ENCODE peak calls at places on chromosomes 6 and 20, in five cellular contexts. One of them, this sample, is unnamed. For H3K9me3 and H3K36me3, the result is how much of the 10 kb centered on the place peaks cover.

GRCh38 chr6:20340459-20340858 is 61.2 kb upstream of the E2F3 start:
- DNase-seq in Peyer's patch: no peak
- DNase-seq in IMR-90: no peak
- DNase-seq in fibroblast of lung: no peak
- DNase-seq in SJSA1: no peak
- DNase-seq in this sample: peak

GRCh38 chr6:34970962-34971361 is 81.9 kb downstream of the ANKS1A start:
- DNase-seq in Peyer's patch: no peak
- DNase-seq in IMR-90: peak
- DNase-seq in fibroblast of lung: peak
- DNase-seq in SJSA1: no peak
- DNase-seq in this sample: no peak

GRCh38 chr6:111683749-111684267 is 78.1 kb upstream of the TRAF3IP2 start:
- DNase-seq in Peyer's patch: no peak
- DNase-seq in IMR-90: peak
- DNase-seq in fibroblast of lung: peak
- DNase-seq in SJSA1: no peak
- DNase-seq in this sample: peak

GRCh38 chr6:149445573-149445972 is 39.2 kb downstream of the ZC3H12D start:
- DNase-seq in Peyer's patch: no peak
- DNase-seq in IMR-90: no peak
- DNase-seq in fibroblast of lung: no peak
- DNase-seq in SJSA1: no peak
- DNase-seq in this sample: no peak

GRCh38 chr6:168062346-168063289 is 16.4 kb downstream of the FRMD1 start:
- DNase-seq in Peyer's patch: no peak
- DNase-seq in IMR-90: no peak
- DNase-seq in fibroblast of lung: no peak
- DNase-seq in SJSA1: no peak
- DNase-seq in this sample: no peak

GRCh38 chr6:37585523-37585905 is 85.8 kb upstream of the CCDC167 start:
- DNase-seq in Peyer's patch: no peak
- DNase-seq in IMR-90: peak
- DNase-seq in fibroblast of lung: peak
- DNase-seq in SJSA1: no peak
- DNase-seq in this sample: no peak

GRCh38 chr20:18750735-18751134 is 62.8 kb upstream of the SCP2D1 start:
- DNase-seq in Peyer's patch: no peak
- DNase-seq in IMR-90: no peak
- DNase-seq in fibroblast of lung: no peak
- DNase-seq in SJSA1: no peak
- DNase-seq in this sample: no peak

GRCh38 chr20:37630161-37630560 is 63.7 kb upstream of the CTNNBL1 start:
- DNase-seq in Peyer's patch: no peak
- DNase-seq in IMR-90: no peak
- DNase-seq in fibroblast of lung: no peak
- DNase-seq in SJSA1: no peak
- DNase-seq in this sample: no peak

GRCh38 chr6:15401120-15401519 is 155.3 kb downstream of the JARID2 start:
- DNase-seq in Peyer's patch: no peak
- DNase-seq in IMR-90: no peak
- DNase-seq in fibroblast of lung: no peak
- DNase-seq in SJSA1: no peak
- DNase-seq in this sample: no peak

GRCh38 chr6:72151742-72152141 is 265.4 kb downstream of the RIMS1 start:
- DNase-seq in Peyer's patch: no peak
- DNase-seq in IMR-90: no peak
- DNase-seq in fibroblast of lung: no peak
- DNase-seq in SJSA1: no peak
- DNase-seq in this sample: no peak

DNA sequence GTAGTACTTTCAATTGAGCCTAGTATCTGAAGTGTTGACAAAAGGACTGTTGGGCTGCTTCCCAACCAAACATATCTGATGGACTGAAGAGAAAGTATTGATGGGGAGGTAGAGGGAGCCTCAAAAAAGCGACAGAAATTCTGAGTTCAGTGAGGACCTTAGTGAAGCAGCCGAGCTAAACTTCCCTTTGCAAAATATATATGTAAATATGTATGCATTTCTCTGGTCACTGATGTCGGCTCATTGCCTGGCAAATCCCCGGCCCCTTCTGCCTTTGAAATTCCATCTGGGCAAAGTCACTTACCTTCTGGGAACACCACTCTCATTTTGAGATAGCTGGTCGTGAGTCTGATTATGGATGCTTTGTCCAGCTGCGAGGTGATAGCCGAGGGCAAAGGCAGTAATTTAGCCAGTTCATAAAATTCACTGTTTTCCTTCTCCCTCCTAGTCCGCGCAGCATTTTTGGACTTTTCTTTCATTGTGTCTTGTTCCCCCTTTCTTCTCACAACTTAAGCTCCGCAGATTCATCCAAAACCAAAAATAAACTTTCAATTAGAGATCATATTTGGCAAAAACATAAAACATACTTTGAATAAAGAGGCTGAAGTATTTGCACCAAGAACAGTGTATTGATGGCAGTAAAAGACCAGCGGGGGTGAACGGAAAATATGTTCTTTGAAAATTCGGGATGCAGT is 1.6 kb downstream of the SIM1 start:
- DNase-seq in Peyer's patch: no peak
- DNase-seq in IMR-90: no peak
- DNase-seq in fibroblast of lung: no peak
- DNase-seq in SJSA1: no peak
- DNase-seq in this sample: peak
- H3K9me3 ChIP-seq in Peyer's patch: under half
- H3K9me3 ChIP-seq in IMR-90: under half
- H3K9me3 ChIP-seq in fibroblast of lung: under half
- H3K9me3 ChIP-seq in SJSA1: under half
- H3K9me3 ChIP-seq in this sample: under half

GRCh38 chr20:56420028-56420427 is 8.0 kb downstream of the CASS4 start:
- DNase-seq in Peyer's patch: no peak
- DNase-seq in IMR-90: no peak
- DNase-seq in fibroblast of lung: no peak
- DNase-seq in SJSA1: no peak
- DNase-seq in this sample: no peak

GRCh38 chr20:56414842-56415765 is 3.0 kb downstream of the CASS4 start:
- DNase-seq in Peyer's patch: no peak
- DNase-seq in IMR-90: peak
- DNase-seq in fibroblast of lung: peak
- DNase-seq in SJSA1: no peak
- DNase-seq in this sample: peak

GRCh38 chr20:56417911-56418310 is 5.9 kb downstream of the CASS4 start:
- DNase-seq in Peyer's patch: no peak
- DNase-seq in IMR-90: peak
- DNase-seq in fibroblast of lung: peak
- DNase-seq in SJSA1: no peak
- DNase-seq in this sample: no peak

GRCh38 chr20:56418385-56418861 is 6.4 kb downstream of the CASS4 start:
- DNase-seq in Peyer's patch: no peak
- DNase-seq in IMR-90: no peak
- DNase-seq in fibroblast of lung: no peak
- DNase-seq in SJSA1: no peak
- DNase-seq in this sample: no peak

GRCh38 chr20:56417402-56417801 is 5.3 kb downstream of the CASS4 start:
- DNase-seq in Peyer's patch: no peak
- DNase-seq in IMR-90: no peak
- DNase-seq in fibroblast of lung: no peak
- DNase-seq in SJSA1: no peak
- DNase-seq in this sample: no peak
- H3K4me3 ChIP-seq in Peyer's patch: no peak
- H3K4me3 ChIP-seq in IMR-90: no peak
- H3K4me3 ChIP-seq in fibroblast of lung: no peak
- H3K4me3 ChIP-seq in SJSA1: no peak
- H3K4me3 ChIP-seq in this sample: no peak

GRCh38 chr6:110221738-110222137 is 41.5 kb downstream of the CDC40 start:
- DNase-seq in Peyer's patch: no peak
- DNase-seq in IMR-90: peak
- DNase-seq in fibroblast of lung: no peak
- DNase-seq in SJSA1: no peak
- DNase-seq in this sample: no peak
- H3K36me3 ChIP-seq in Peyer's patch: under half
- H3K36me3 ChIP-seq in IMR-90: under half
- H3K36me3 ChIP-seq in fibroblast of lung: under half
- H3K36me3 ChIP-seq in SJSA1: under half
- H3K36me3 ChIP-seq in this sample: under half

DNA sequence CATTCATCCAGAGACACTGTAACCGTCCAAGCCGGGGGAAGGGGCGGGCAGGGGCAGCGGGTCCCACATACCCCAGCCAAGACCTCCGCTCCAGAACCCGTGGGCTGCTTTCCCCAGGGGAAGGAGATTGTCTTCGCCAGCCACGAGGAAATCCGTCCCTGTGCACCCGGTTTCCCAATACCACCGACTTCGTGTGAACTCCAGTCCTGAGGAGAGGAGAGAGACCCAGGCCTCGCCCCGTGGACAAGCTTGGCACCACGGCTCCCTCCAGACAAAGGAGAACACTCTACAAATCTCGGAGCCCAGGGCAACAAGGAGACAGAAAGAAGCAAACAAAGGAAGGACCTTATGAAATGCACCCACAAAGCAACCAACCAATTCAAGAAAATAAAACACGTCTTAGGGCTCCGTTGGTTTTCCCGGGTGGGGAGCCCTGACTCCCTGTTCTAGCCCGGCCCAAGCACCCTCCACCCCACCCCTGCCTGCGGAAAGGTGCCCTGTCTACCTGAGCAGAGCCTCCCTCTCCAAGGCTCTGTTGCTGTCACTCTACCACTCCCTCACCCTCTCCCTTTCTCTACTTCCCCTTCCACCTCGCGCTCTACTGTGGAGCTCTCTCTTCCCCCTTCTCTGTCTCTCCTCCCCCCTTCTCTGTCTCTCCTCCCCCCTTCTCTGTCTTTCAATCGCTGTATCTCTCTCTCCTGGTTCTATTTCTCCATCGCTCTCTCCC is 1382.8 kb upstream of the DEFB115 start:
- DNase-seq in Peyer's patch: no peak
- DNase-seq in IMR-90: no peak
- DNase-seq in fibroblast of lung: no peak
- DNase-seq in SJSA1: peak
- DNase-seq in this sample: no peak
- H3K9me3 ChIP-seq in Peyer's patch: under half
- H3K9me3 ChIP-seq in IMR-90: under half
- H3K9me3 ChIP-seq in fibroblast of lung: under half
- H3K9me3 ChIP-seq in SJSA1: under half
- H3K9me3 ChIP-seq in this sample: under half

GRCh38 chr20:23240519-23240918 is 110.1 kb upstream of the NXT1 start:
- DNase-seq in Peyer's patch: no peak
- DNase-seq in IMR-90: no peak
- DNase-seq in fibroblast of lung: no peak
- DNase-seq in SJSA1: no peak
- DNase-seq in this sample: no peak
- H3K4me3 ChIP-seq in Peyer's patch: no peak
- H3K4me3 ChIP-seq in IMR-90: no peak
- H3K4me3 ChIP-seq in fibroblast of lung: no peak
- H3K4me3 ChIP-seq in SJSA1: no peak
- H3K4me3 ChIP-seq in this sample: no peak

GRCh38 chr6:143426025-143426424 is 24.5 kb downstream of the ADAT2 start:
- DNase-seq in Peyer's patch: no peak
- DNase-seq in IMR-90: no peak
- DNase-seq in fibroblast of lung: peak
- DNase-seq in SJSA1: no peak
- DNase-seq in this sample: no peak
- H3K36me3 ChIP-seq in Peyer's patch: under half
- H3K36me3 ChIP-seq in IMR-90: under half
- H3K36me3 ChIP-seq in fibroblast of lung: under half
- H3K36me3 ChIP-seq in SJSA1: under half
- H3K36me3 ChIP-seq in this sample: under half

This sample was measured in MG63.